ENCODE peak calls at places on chromosomes 12 and 14, in nine cellular contexts. One of them, this sample, is unnamed.

GRCh38 chr12:50732591-50732990 is 31.3 kb upstream of the ATF1 start:
- DNase-seq in body of pancreas: no peak
- DNase-seq in H54: peak; percentile 74
- DNase-seq in MCF 10A: peak; percentile 90
- DNase-seq in SK-MEL-5: no peak
- DNase-seq in testis: no peak
- DNase-seq in HAP-1: no peak
- DNase-seq in Daoy: peak; percentile 60
- DNase-seq in GM12891: no peak
- DNase-seq in this sample: no peak

GRCh38 chr14:100567877-100568163 is 19.4 kb downstream of the BEGAIN start:
- DNase-seq in body of pancreas: no peak
- DNase-seq in SK-MEL-5: no peak
- DNase-seq in HAP-1: no peak
- DNase-seq in Daoy: no peak
- DNase-seq in GM12891: no peak
- DNase-seq in testis: no peak
- DNase-seq in MCF 10A: no peak
- DNase-seq in H54: no peak
- DNase-seq in this sample: no peak

GRCh38 chr12:93191461-93191860 is 186.3 kb upstream of the NUDT4 start:
- DNase-seq in testis: no peak
- DNase-seq in SK-MEL-5: no peak
- DNase-seq in Daoy: no peak
- DNase-seq in GM12891: no peak
- DNase-seq in H54: no peak
- DNase-seq in body of pancreas: no peak
- DNase-seq in HAP-1: no peak
- DNase-seq in MCF 10A: no peak
- DNase-seq in this sample: no peak

GRCh38 chr12:52307836-52308806 is 13.1 kb downstream of the KRT83 start:
- DNase-seq in body of pancreas: peak; percentile 74
- DNase-seq in MCF 10A: peak; percentile 30
- DNase-seq in testis: peak; percentile 67
- DNase-seq in SK-MEL-5: no peak
- DNase-seq in HAP-1: peak; percentile 10
- DNase-seq in H54: no peak
- DNase-seq in Daoy: peak; percentile 63
- DNase-seq in GM12891: peak; percentile 65
- DNase-seq in this sample: no peak

GRCh38 chr12:16449459-16449858 is 102.0 kb downstream of the MGST1 start:
- DNase-seq in MCF 10A: no peak
- DNase-seq in testis: no peak
- DNase-seq in HAP-1: no peak
- DNase-seq in body of pancreas: no peak
- DNase-seq in SK-MEL-5: no peak
- DNase-seq in GM12891: no peak
- DNase-seq in Daoy: no peak
- DNase-seq in H54: no peak
- DNase-seq in this sample: no peak

GRCh38 chr14:50121506-50121905 is 5.1 kb upstream of the VCPKMT start:
- DNase-seq in MCF 10A: no peak
- DNase-seq in Daoy: no peak
- DNase-seq in SK-MEL-5: no peak
- DNase-seq in GM12891: no peak
- DNase-seq in testis: no peak
- DNase-seq in HAP-1: no peak
- DNase-seq in H54: no peak
- DNase-seq in body of pancreas: no peak
- DNase-seq in this sample: no peak

GRCh38 chr12:47139010-47139681 is 59.4 kb upstream of the AMIGO2 start:
- DNase-seq in GM12891: no peak
- DNase-seq in HAP-1: no peak
- DNase-seq in MCF 10A: no peak
- DNase-seq in H54: no peak
- DNase-seq in SK-MEL-5: no peak
- DNase-seq in testis: no peak
- DNase-seq in body of pancreas: no peak
- DNase-seq in Daoy: no peak
- DNase-seq in this sample: no peak

GRCh38 chr12:19850341-19851065 is 411.2 kb downstream of the AEBP2 start:
- DNase-seq in HAP-1: no peak
- DNase-seq in GM12891: no peak
- DNase-seq in testis: no peak
- DNase-seq in body of pancreas: no peak
- DNase-seq in MCF 10A: no peak
- DNase-seq in H54: no peak
- DNase-seq in Daoy: peak; percentile 57
- DNase-seq in SK-MEL-5: no peak
- DNase-seq in this sample: no peak

GRCh38 chr12:7989827-7990491 is 42.6 kb upstream of the FOXJ2 start:
- DNase-seq in body of pancreas: no peak
- DNase-seq in GM12891: no peak
- DNase-seq in HAP-1: no peak
- DNase-seq in H54: no peak
- DNase-seq in SK-MEL-5: no peak
- DNase-seq in Daoy: no peak
- DNase-seq in MCF 10A: no peak
- DNase-seq in testis: peak; percentile 47
- DNase-seq in this sample: peak; percentile 76

GRCh38 chr12:122106891-122107660 is 28.5 kb downstream of the MLXIP start:
- DNase-seq in SK-MEL-5: peak; percentile 77
- DNase-seq in MCF 10A: peak; percentile 40
- DNase-seq in GM12891: no peak
- DNase-seq in HAP-1: no peak
- DNase-seq in Daoy: peak; percentile 82
- DNase-seq in testis: no peak
- DNase-seq in H54: peak; percentile 62
- DNase-seq in body of pancreas: peak; percentile 77
- DNase-seq in this sample: no peak

GRCh38 chr12:116172224-116172849 is 105.2 kb downstream of the MED13L start:
- DNase-seq in MCF 10A: peak; percentile 27
- DNase-seq in body of pancreas: no peak
- DNase-seq in GM12891: no peak
- DNase-seq in SK-MEL-5: peak; percentile 36
- DNase-seq in HAP-1: no peak
- DNase-seq in Daoy: no peak
- DNase-seq in H54: no peak
- DNase-seq in testis: no peak
- DNase-seq in this sample: no peak

GRCh38 chr14:64937821-64938193 is 4.7 kb downstream of the GPX2 start:
- DNase-seq in H54: no peak
- DNase-seq in Daoy: no peak
- DNase-seq in GM12891: no peak
- DNase-seq in HAP-1: peak; percentile 28
- DNase-seq in MCF 10A: peak; percentile 16
- DNase-seq in SK-MEL-5: peak; percentile 49
- DNase-seq in testis: no peak
- DNase-seq in body of pancreas: no peak
- DNase-seq in this sample: no peak

GRCh38 chr14:89773644-89774316 is 180.8 kb downstream of the EFCAB11 start:
- DNase-seq in H54: peak; percentile 52
- DNase-seq in HAP-1: no peak
- DNase-seq in testis: peak; percentile 59
- DNase-seq in GM12891: peak; percentile 37
- DNase-seq in MCF 10A: peak; percentile 56
- DNase-seq in body of pancreas: peak; percentile 51
- DNase-seq in SK-MEL-5: no peak
- DNase-seq in Daoy: peak; percentile 84
- DNase-seq in this sample: peak; percentile 52

GRCh38 chr12:128190614-128191013 is 76.4 kb upstream of the TMEM132C start:
- DNase-seq in HAP-1: no peak
- DNase-seq in GM12891: no peak
- DNase-seq in testis: peak; percentile 56
- DNase-seq in body of pancreas: no peak
- DNase-seq in SK-MEL-5: no peak
- DNase-seq in H54: no peak
- DNase-seq in MCF 10A: no peak
- DNase-seq in Daoy: peak; percentile 25
- DNase-seq in this sample: no peak

GRCh38 chr12:82527165-82527780 is 159.4 kb upstream of the TMTC2 start:
- DNase-seq in H54: peak; percentile 3
- DNase-seq in SK-MEL-5: peak; percentile 76
- DNase-seq in testis: peak; percentile 57
- DNase-seq in body of pancreas: peak; percentile 51
- DNase-seq in MCF 10A: peak; percentile 79
- DNase-seq in GM12891: peak; percentile 2
- DNase-seq in Daoy: peak; percentile 23
- DNase-seq in HAP-1: peak; percentile 72
- DNase-seq in this sample: peak; percentile 7

GRCh38 chr14:104681689-104682074 is 7.7 kb upstream of the INF2 start:
- DNase-seq in SK-MEL-5: peak; percentile 49
- DNase-seq in MCF 10A: peak; percentile 92
- DNase-seq in Daoy: peak; percentile 95
- DNase-seq in body of pancreas: peak; percentile 89
- DNase-seq in HAP-1: peak; percentile 21
- DNase-seq in GM12891: no peak
- DNase-seq in H54: peak; percentile 88
- DNase-seq in testis: peak; percentile 79
- DNase-seq in this sample: no peak

GRCh38 chr12:83691730-83692129 is 1005.0 kb downstream of the TMTC2 start:
- DNase-seq in MCF 10A: no peak
- DNase-seq in Daoy: no peak
- DNase-seq in HAP-1: no peak
- DNase-seq in testis: no peak
- DNase-seq in body of pancreas: no peak
- DNase-seq in SK-MEL-5: no peak
- DNase-seq in H54: no peak
- DNase-seq in GM12891: no peak
- DNase-seq in this sample: no peak

GRCh38 chr12:1552171-1552570 is 42.2 kb downstream of the FBXL14 start:
- DNase-seq in Daoy: no peak
- DNase-seq in GM12891: no peak
- DNase-seq in SK-MEL-5: no peak
- DNase-seq in HAP-1: no peak
- DNase-seq in body of pancreas: no peak
- DNase-seq in MCF 10A: no peak
- DNase-seq in H54: no peak
- DNase-seq in testis: no peak
- DNase-seq in this sample: no peak

GRCh38 chr12:119274636-119275065 is 59.9 kb upstream of the CCDC60 start:
- DNase-seq in SK-MEL-5: peak; percentile 33
- DNase-seq in H54: no peak
- DNase-seq in Daoy: no peak
- DNase-seq in testis: no peak
- DNase-seq in MCF 10A: no peak
- DNase-seq in GM12891: no peak
- DNase-seq in HAP-1: no peak
- DNase-seq in body of pancreas: no peak
- DNase-seq in this sample: no peak